ENCODE peak calls at places on chromosomes 3 and 15, in eight cellular contexts. O is H54; G is mesenchymal stem cell; Y is AG04449; V is SJSA1; L is amniotic stem cell; T is endodermal cell; J is stimulated activated CD4-positive, alpha-beta T cell treated with anti-CD3 and anti-CD28 coated beads, Interleukin-1b, Interleukin-23, amount 100 ng/mL, for 24 hours. R is an unnamed sample.
A peak's percentile ranks its signal among the peaks of the same experiment; 100 is the strongest.

GRCh38 chr3:162217603-162218002 is 721.0 kb downstream of the OTOL1 start:
- DNase-seq in O (no peak), G (no peak), Y (no peak), V (no peak), L (no peak), T (no peak), J (no peak), R (no peak)

GRCh38 chr3:27880969-27881892 is 159.1 kb upstream of the EOMES start:
- DNase-seq in O (no peak), G (no peak), Y (no peak), V (no peak), L (no peak), T (peak; percentile 61), J (no peak), R (no peak)

GRCh38 chr3:12005951-12006625 is 1.9 kb downstream of the SYN2 start:
- DNase-seq in O (no peak), G (no peak), Y (no peak), V (no peak), L (no peak), T (no peak), J (no peak), R (no peak)

GRCh38 chr15:72229076-72229946 is 1.7 kb downstream of the PKM start:
- DNase-seq in O (no peak), G (peak; percentile 70), Y (no peak), V (peak; percentile 31), L (no peak), T (peak; percentile 50), J (peak; percentile 21), R (no peak)

GRCh38 chr3:127358641-127359040 is 70.8 kb upstream of the PRR20G start:
- DNase-seq in O (no peak), G (no peak), Y (no peak), V (no peak), L (no peak), T (no peak), J (no peak), R (no peak)

GRCh38 chr15:83163032-83163431 is 44.6 kb downstream of the HDGFL3 start:
- DNase-seq in O (no peak), G (no peak), Y (no peak), V (no peak), L (no peak), T (no peak), J (no peak), R (no peak)

GRCh38 chr3:87145553-87145952 is 81.6 kb upstream of the CHMP2B start:
- DNase-seq in O (no peak), G (peak; percentile 22), Y (no peak), V (no peak), L (no peak), T (peak; percentile 89), J (no peak), R (no peak)

GRCh38 chr3:45640091-45640507 is 45.5 kb downstream of the LIMD1 start:
- DNase-seq in O (no peak), G (no peak), Y (no peak), V (no peak), L (no peak), T (no peak), J (no peak), R (no peak)

GRCh38 chr15:94306700-94307650 is 75.6 kb downstream of the MCTP2 start:
- DNase-seq in O (no peak), G (peak; percentile 50), Y (no peak), V (no peak), L (no peak), T (no peak), J (no peak), R (no peak)

GRCh38 chr15:63999177-63999576 is 47.1 kb downstream of the DAPK2 start:
- DNase-seq in O (no peak), G (peak; percentile 75), Y (no peak), V (no peak), L (no peak), T (no peak), J (no peak), R (no peak)

GRCh38 chr3:13020159-13020558 is 53.1 kb downstream of the IQSEC1 start:
- DNase-seq in O (no peak), G (no peak), Y (no peak), V (no peak), L (no peak), T (no peak), J (no peak), R (no peak)

GRCh38 chr15:83443076-83443847 is 3.9 kb upstream of the SH3GL3 start:
- DNase-seq in O (no peak), G (no peak), Y (no peak), V (no peak), L (no peak), T (no peak), J (no peak), R (no peak)

GRCh38 chr15:40762919-40763800 is 708 bp upstream of the GCHFR start:
- DNase-seq in O (no peak), G (no peak), Y (no peak), V (peak; percentile 84), L (no peak), T (no peak), J (no peak), R (no peak)

GRCh38 chr3:179076243-179077027 is 4.8 kb upstream of the ZMAT3 start:
- DNase-seq in O (no peak), G (no peak), Y (no peak), V (no peak), L (no peak), T (no peak), J (no peak), R (no peak)

GRCh38 chr3:31182639-31183038 is 288.2 kb upstream of the GADL1 start:
- DNase-seq in O (no peak), G (no peak), Y (no peak), V (no peak), L (no peak), T (no peak), J (no peak), R (no peak)

R was measured in glomerular endothelial cell.